ENCODE peak calls at places on chromosomes 7 and 10, in seven cellular contexts. K, W, J, Y, F, O and Q are unnamed samples. For H3K4me1 and H3K36me3, the result is how much of the 10 kb centered on the place peaks cover.

GRCh38 chr7:157494506-157495176 is 157.8 kb downstream of the DNAJB6 start:
- DNase-seq in J (no peak), F (peak), W (no peak), Y (no peak), O (peak), K (peak), Q (no peak)

GRCh38 chr10:133292919-133293809 is 15.5 kb downstream of the TUBGCP2 start:
- DNase-seq in K (no peak), O (no peak), J (no peak), W (no peak), F (no peak), Y (no peak), Q (no peak)

GRCh38 chr10:79310911-79311573 is 36.2 kb upstream of the PPIF start:
- DNase-seq in W (no peak), O (peak), K (no peak), J (no peak), Y (peak), F (no peak), Q (no peak)

GRCh38 chr7:155731375-155731774 is 80.9 kb downstream of the SHH start:
- DNase-seq in F (no peak), J (no peak), Y (no peak), O (no peak), W (no peak), K (no peak), Q (no peak)

GRCh38 chr7:7653568-7654187 is 13.1 kb downstream of the UMAD1 start:
- DNase-seq in O (no peak), K (no peak), W (no peak), F (no peak), J (no peak), Y (no peak), Q (no peak)

GRCh38 chr10:49744091-49744685 is 17.9 kb downstream of the OGDHL start:
- DNase-seq in W (no peak), Y (no peak), F (no peak), J (no peak), O (peak), K (no peak), Q (no peak)

GRCh38 chr7:75866129-75866496 is 12.7 kb upstream of the RHBDD2 start:
- DNase-seq in J (no peak), W (no peak), Y (no peak), K (no peak), O (no peak), F (no peak), Q (no peak)

GRCh38 chr7:150799156-150799555 is 1.0 kb downstream of the TMEM176B start:
- DNase-seq in K (no peak), W (no peak), O (no peak), Y (no peak), J (no peak), F (no peak), Q (no peak)

GRCh38 chr10:35517431-35518181 is 87.5 kb upstream of the GJD4 start:
- DNase-seq in J (no peak), F (peak), W (no peak), O (no peak), Y (no peak), K (no peak), Q (no peak)

GRCh38 chr10:133260895-133261725 is 15.6 kb downstream of the ADAM8 start:
- DNase-seq in W (peak), K (peak), O (peak), F (peak), Y (peak), J (peak), Q (no peak)

GRCh38 chr10:48695636-48696534 is 11.2 kb downstream of the WDFY4 start:
- DNase-seq in F (no peak), K (no peak), O (no peak), W (no peak), Y (no peak), J (no peak), Q (no peak)

GRCh38 chr7:74183142-74183541 is 9.0 kb downstream of the EIF4H start:
- DNase-seq in O (no peak), F (no peak), J (no peak), K (no peak), Y (no peak), W (peak), Q (no peak)

GRCh38 chr7:133481676-133482075 is 228.8 kb downstream of the EXOC4 start:
- DNase-seq in J (no peak), F (no peak), Y (no peak), W (no peak), K (no peak), O (no peak), Q (no peak)

GRCh38 chr7:143492799-143493568 is 15.3 kb downstream of the TAS2R41 start:
- DNase-seq in O (no peak), W (no peak), Y (no peak), K (no peak), J (no peak), F (no peak), Q (no peak)

GRCh38 chr10:33878238-33878637 is 543.8 kb upstream of the NRP1 start:
- DNase-seq in W (no peak), K (no peak), O (no peak), F (no peak), Y (no peak), J (no peak), Q (no peak)

GRCh38 chr10:77673086-77673485 is 35.5 kb upstream of the KCNMA1 start:
- DNase-seq in F (no peak), Y (no peak), J (no peak), O (no peak), W (no peak), K (no peak), Q (no peak)

GRCh38 chr7:151366141-151366871 is 24.7 kb downstream of the NUB1 start:
- DNase-seq in O (no peak), W (no peak), K (peak), J (peak), F (no peak), Y (no peak), Q (no peak)

GRCh38 chr7:26328498-26329390 is 37.1 kb downstream of the SNX10 start:
- DNase-seq in W (no peak), K (no peak), Y (no peak), O (no peak), F (no peak), J (no peak), Q (no peak)

GRCh38 chr7:2379821-2380450 is 23.5 kb upstream of the CHST12 start:
- DNase-seq in Y (no peak), J (no peak), F (no peak), W (no peak), O (no peak), K (no peak), Q (no peak)

GRCh38 chr10:123146013-123146891 is 1.7 kb upstream of the HMX2 start:
- DNase-seq in J (no peak), Y (no peak), F (no peak), K (no peak), O (no peak), W (no peak), Q (no peak)

GRCh38 chr10:99235872-99236626 is 397 bp upstream of the HPSE2 start:
- DNase-seq in F (peak), Y (no peak), K (no peak), J (no peak), O (no peak), W (no peak), Q (no peak)

GRCh38 chr10:14953452-14954000 is 370 bp downstream of the DCLRE1C start:
- DNase-seq in F (no peak), J (no peak), O (peak), Y (peak), K (peak), W (peak), Q (peak)

GRCh38 chr7:100971111-100972001 is 2.0 kb downstream of the MUC12 start:
- DNase-seq in J (no peak), W (no peak), K (no peak), O (no peak), Y (no peak), F (no peak), Q (no peak)

GRCh38 chr7:98621573-98622482 is 4.7 kb downstream of the NPTX2 start:
- DNase-seq in Y (no peak), O (peak), K (no peak), F (no peak), W (no peak), J (no peak), Q (no peak)

GRCh38 chr10:98039690-98040381 is 9.4 kb upstream of the CRTAC1 start:
- DNase-seq in W (no peak), J (no peak), Y (no peak), O (no peak), F (no peak), K (no peak), Q (no peak)

GRCh38 chr10:102869290-102870198 is at the start of gene AS3MT:
- DNase-seq in F (peak), O (no peak), W (peak), J (no peak), Y (peak), K (peak), Q (no peak)

GRCh38 chr7:48299580-48300169 is 128.4 kb downstream of the ABCA13 start:
- DNase-seq in F (no peak), K (no peak), W (peak), Y (no peak), J (no peak), O (no peak), Q (no peak)

GRCh38 chr7:51311166-51311565 is 5.4 kb downstream of the COBL start:
- DNase-seq in W (no peak), Y (no peak), K (no peak), J (no peak), F (no peak), O (no peak), Q (no peak)

GRCh38 chr10:124032982-124033886 is 60.2 kb downstream of the CHST15 start:
- DNase-seq in K (peak), W (no peak), Y (no peak), O (no peak), F (no peak), J (no peak), Q (no peak)

GRCh38 chr10:88849224-88849623 is 2.4 kb downstream of the ANKRD22 start:
- DNase-seq in O (no peak), F (no peak), K (no peak), J (no peak), W (no peak), Y (no peak), Q (no peak)

GRCh38 chr10:99667108-99667751 is 7.9 kb downstream of the ENTPD7 start:
- DNase-seq in W (no peak), F (no peak), Y (no peak), K (no peak), O (no peak), J (no peak), Q (no peak)

GRCh38 chr10:122267849-122268737 is 3.0 kb upstream of the BTBD16 start:
- DNase-seq in O (peak), Y (no peak), W (no peak), F (peak), K (peak), J (no peak), Q (no peak)

GRCh38 chr10:71525721-71526120 is 129.0 kb downstream of the CDH23 start:
- DNase-seq in Y (no peak), F (no peak), K (no peak), J (no peak), O (no peak), W (no peak), Q (no peak)

GRCh38 chr10:62093863-62094291 is 174.8 kb downstream of the RTKN2 start:
- DNase-seq in K (no peak), F (no peak), W (no peak), Y (no peak), J (no peak), O (no peak), Q (no peak)

GRCh38 chr10:77442790-77443189 is 194.8 kb downstream of the KCNMA1 start:
- DNase-seq in O (no peak), F (no peak), J (no peak), W (no peak), K (no peak), Y (no peak), Q (no peak)

GRCh38 chr10:69574571-69574978 is 1.4 kb upstream of the NEUROG3 start:
- DNase-seq in K (no peak), Y (no peak), O (no peak), W (no peak), F (no peak), J (no peak), Q (no peak)
- H3K4me1 ChIP-seq in K (under half), Y (under half), O (under half), W (under half), F (under half), J (under half), Q (under half)

GRCh38 chr7:107920048-107920772 is 29.2 kb downstream of the DLD start:
- DNase-seq in W (no peak), Y (no peak), F (no peak), J (no peak), O (no peak), K (no peak), Q (no peak)

GRCh38 chr7:107918948-107919347 is 28.0 kb downstream of the DLD start:
- DNase-seq in W (no peak), F (no peak), K (no peak), Y (no peak), J (no peak), O (no peak), Q (no peak)

GRCh38 chr7:107913846-107914245 is 22.9 kb downstream of the DLD start:
- DNase-seq in J (no peak), O (no peak), F (no peak), W (no peak), K (no peak), Y (no peak), Q (no peak)

GRCh38 chr7:107914834-107915233 is 23.9 kb downstream of the DLD start:
- DNase-seq in J (no peak), Y (no peak), O (no peak), W (no peak), F (no peak), K (no peak), Q (no peak)

GRCh38 chr7:107917770-107918651 is 27.0 kb downstream of the DLD start:
- DNase-seq in Y (no peak), O (no peak), J (no peak), F (no peak), K (no peak), W (no peak), Q (no peak)
- H3K36me3 ChIP-seq in Y (half or more), O (under half), J (under half), F (under half), K (under half), W (under half), Q (half or more)

GRCh38 chr10:60943372-60944158 is 420 bp downstream of the RHOBTB1 start:
- DNase-seq in J (peak), W (peak), F (peak), O (peak), K (peak), Y (peak), Q (no peak)

GRCh38 chr10:60944910-60945297 is 919 bp upstream of the RHOBTB1 start:
- DNase-seq in J (no peak), Y (no peak), F (no peak), W (no peak), K (no peak), O (no peak), Q (no peak)

GRCh38 chr10:60942604-60943269 is 1.2 kb downstream of the RHOBTB1 start:
- DNase-seq in Y (peak), J (peak), F (peak), W (peak), K (peak), O (peak), Q (no peak)

GRCh38 chr10:60942134-60942533 is 1.9 kb downstream of the RHOBTB1 start:
- DNase-seq in W (no peak), O (no peak), Y (no peak), J (no peak), K (no peak), F (no peak), Q (no peak)

DNA sequence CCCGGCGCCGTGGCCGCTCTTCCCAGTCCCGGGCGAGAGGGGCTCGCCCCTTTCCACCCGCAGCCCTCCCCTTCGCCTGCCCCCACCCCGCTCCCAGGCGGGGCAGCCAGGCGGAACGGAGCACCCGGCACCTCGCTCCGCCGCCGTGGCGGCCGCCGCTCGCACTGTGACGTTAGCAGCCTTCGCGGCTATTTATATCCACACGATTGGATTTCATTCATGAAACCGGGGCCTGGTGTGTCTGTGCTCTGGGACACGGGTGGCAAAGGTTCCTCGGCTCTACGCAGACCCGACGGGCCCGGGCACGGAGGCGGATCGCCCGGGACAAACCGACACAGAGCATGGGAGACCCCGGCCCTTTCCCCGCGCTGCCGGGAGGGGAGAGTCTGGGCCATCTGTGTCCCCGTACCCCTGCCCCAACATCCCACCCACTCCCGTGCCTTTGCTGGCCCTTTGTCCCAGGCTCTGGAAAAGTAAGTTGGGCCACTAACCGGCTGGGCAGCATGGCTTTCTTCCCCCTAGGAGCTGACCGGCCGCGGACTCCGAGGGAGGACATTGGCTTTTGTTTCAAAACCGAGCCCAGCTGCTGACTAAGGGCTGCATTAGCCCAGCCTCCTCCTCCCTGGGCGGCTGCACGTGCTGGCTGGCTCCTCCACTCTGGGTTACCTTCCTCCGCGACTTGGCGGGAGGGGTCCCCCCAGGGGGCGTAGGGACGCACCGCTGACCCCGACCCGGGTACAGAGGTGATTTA is at the start of gene RHOBTB1:
- DNase-seq in K (peak), J (peak), W (peak), F (peak), O (peak), Y (peak), Q (no peak)
- TF ChIP-seq POLR2A in K (peak), J (peak), W (peak), F (peak), O (no peak), Y (peak), Q (no peak)

DNA sequence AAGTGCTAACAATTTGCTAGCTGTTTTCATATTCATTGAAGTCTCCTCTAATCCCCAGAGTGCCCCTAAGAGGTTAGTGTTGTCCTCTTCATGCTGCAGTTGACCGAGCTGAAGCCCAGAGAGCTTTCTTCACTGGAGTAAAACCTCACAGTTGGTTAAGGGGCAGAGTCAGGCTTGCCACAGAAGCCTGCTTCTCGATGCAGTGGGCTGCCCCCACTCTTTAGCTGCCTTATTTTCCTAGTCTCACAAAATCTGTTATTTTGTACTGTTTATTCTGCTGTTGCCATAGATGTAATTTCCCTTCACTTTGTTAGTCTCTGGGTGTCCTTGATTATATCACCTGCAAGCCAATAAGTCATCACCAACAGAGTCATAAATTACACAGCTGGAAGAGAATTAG is 56.3 kb upstream of the ZPBP start:
- DNase-seq in Y (no peak), K (no peak), J (no peak), W (no peak), O (no peak), F (no peak), Q (no peak)
- H3K4me1 ChIP-seq in Y (under half), K (under half), J (under half), W (under half), O (under half), F (under half), Q (under half)

DNA sequence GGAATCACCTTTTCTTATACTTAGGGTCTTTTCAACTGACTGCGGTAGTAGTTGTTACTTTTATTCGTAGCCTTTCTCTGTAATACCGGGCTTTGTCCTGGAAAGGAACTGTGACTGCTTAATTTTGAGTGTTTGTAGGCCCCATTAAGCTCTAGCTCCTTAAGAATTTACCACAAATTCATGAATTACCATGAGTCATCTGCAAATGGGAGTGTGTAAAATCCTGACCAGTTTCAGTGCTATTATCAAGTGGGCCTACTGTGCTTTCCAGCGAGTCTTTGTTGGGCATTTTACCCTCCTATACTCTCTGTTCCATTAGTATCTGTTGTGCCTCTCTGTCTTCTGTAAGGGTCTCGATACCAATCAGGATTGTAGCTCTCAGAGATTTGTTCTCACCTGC is 49.7 kb downstream of the ZMYND11 start:
- DNase-seq in W (no peak), O (no peak), K (no peak), F (no peak), J (no peak), Y (no peak), Q (no peak)
- H3K36me3 ChIP-seq in W (under half), O (under half), K (under half), F (under half), J (under half), Y (under half), Q (half or more)

DNA sequence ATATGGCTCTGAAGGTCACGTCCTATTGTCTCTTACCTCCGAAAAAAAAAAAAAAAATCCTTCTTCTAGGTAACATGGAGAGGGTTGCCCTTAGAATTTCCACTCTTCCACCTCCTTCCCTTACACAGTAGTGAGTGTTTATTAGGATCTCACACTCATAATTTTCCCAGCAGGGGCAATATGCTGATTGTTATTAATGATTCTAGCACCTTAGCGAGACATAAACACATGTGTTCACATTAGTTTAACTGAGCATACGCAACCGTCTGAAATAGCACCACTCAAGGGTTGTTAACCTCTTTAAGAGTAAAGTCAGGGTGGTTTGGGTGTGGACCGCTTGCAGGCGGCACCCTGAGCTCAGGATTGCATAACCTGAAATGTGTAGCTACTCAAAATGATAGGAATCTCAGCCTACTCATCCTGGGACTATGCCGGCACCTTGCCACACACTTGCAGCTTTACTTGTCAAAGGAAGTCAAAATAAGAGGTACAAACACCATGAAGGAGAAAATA is 52.2 kb downstream of the CPEB3 start:
- DNase-seq in J (no peak), Y (peak), F (peak), O (peak), K (peak), W (peak), Q (no peak)
- TF ChIP-seq POLR2A in J (peak), Y (no peak), F (no peak), O (no peak), K (peak), W (no peak), Q (no peak)

GRCh38 chr7:28350610-28351009 is 61.7 kb upstream of the CREB5 start:
- DNase-seq in O (no peak), K (no peak), J (no peak), F (no peak), Y (no peak), W (no peak), Q (no peak)

GRCh38 chr7:28354601-28355062 is 57.7 kb upstream of the CREB5 start:
- DNase-seq in Y (peak), W (no peak), F (no peak), J (no peak), O (no peak), K (no peak), Q (no peak)

GRCh38 chr7:28348631-28349030 is 63.7 kb upstream of the CREB5 start:
- DNase-seq in W (peak), K (no peak), O (peak), F (no peak), Y (peak), J (no peak), Q (no peak)

GRCh38 chr7:28349637-28350036 is 62.7 kb upstream of the CREB5 start:
- DNase-seq in W (no peak), Y (no peak), J (no peak), K (no peak), O (no peak), F (no peak), Q (no peak)

GRCh38 chr7:28351450-28351849 is 60.9 kb upstream of the CREB5 start:
- DNase-seq in W (no peak), O (no peak), K (no peak), J (no peak), F (no peak), Y (no peak), Q (no peak)
- H3K4me1 ChIP-seq in W (under half), O (under half), K (under half), J (under half), F (under half), Y (under half), Q (under half)

GRCh38 chr7:64775289-64775688 is 18.9 kb upstream of the ZNF138 start:
- DNase-seq in K (no peak), Y (no peak), W (no peak), O (no peak), F (no peak), J (no peak), Q (no peak)
- H3K36me3 ChIP-seq in K (under half), Y (under half), W (under half), O (under half), F (under half), J (under half), Q (under half)